ENCODE peak calls at places on chromosomes 16 and 17, in ten cellular contexts. One of them, this sample, is unnamed.

GRCh38 chr16:67571464-67571863 is 9.1 kb downstream of the CTCF start:
- DNase-seq in vagina: no peak
- DNase-seq in body of pancreas: no peak
- DNase-seq in suprapubic skin: no peak
- DNase-seq in breast epithelium: no peak
- DNase-seq in HCT116: no peak
- DNase-seq in A549: no peak
- DNase-seq in tibial artery: no peak
- DNase-seq in mucosa of descending colon: no peak
- DNase-seq in left ventricle myocardium inferior: no peak
- DNase-seq in this sample: no peak

GRCh38 chr17:82486186-82487084 is 27.9 kb downstream of the NARF start:
- DNase-seq in vagina: no peak
- DNase-seq in body of pancreas: no peak
- DNase-seq in suprapubic skin: no peak
- DNase-seq in breast epithelium: no peak
- DNase-seq in HCT116: no peak
- DNase-seq in A549: no peak
- DNase-seq in tibial artery: no peak
- DNase-seq in mucosa of descending colon: peak; percentile 59
- DNase-seq in left ventricle myocardium inferior: no peak
- DNase-seq in this sample: no peak

GRCh38 chr17:77460514-77461046 is 319.8 kb downstream of the SEC14L1 start:
- DNase-seq in vagina: no peak
- DNase-seq in body of pancreas: no peak
- DNase-seq in suprapubic skin: no peak
- DNase-seq in breast epithelium: no peak
- DNase-seq in HCT116: no peak
- DNase-seq in A549: no peak
- DNase-seq in tibial artery: no peak
- DNase-seq in mucosa of descending colon: no peak
- DNase-seq in left ventricle myocardium inferior: no peak
- DNase-seq in this sample: no peak

GRCh38 chr16:66534376-66534799 is 15.5 kb downstream of the TK2 start:
- DNase-seq in vagina: no peak
- DNase-seq in body of pancreas: no peak
- DNase-seq in suprapubic skin: no peak
- DNase-seq in breast epithelium: no peak
- DNase-seq in HCT116: no peak
- DNase-seq in A549: no peak
- DNase-seq in tibial artery: no peak
- DNase-seq in mucosa of descending colon: no peak
- DNase-seq in left ventricle myocardium inferior: no peak
- DNase-seq in this sample: no peak

GRCh38 chr16:1102921-1103648 is 7.0 kb upstream of the C1QTNF8 start:
- DNase-seq in vagina: no peak
- DNase-seq in body of pancreas: peak; percentile 52
- DNase-seq in suprapubic skin: no peak
- DNase-seq in breast epithelium: no peak
- DNase-seq in HCT116: no peak
- DNase-seq in A549: no peak
- DNase-seq in tibial artery: no peak
- DNase-seq in mucosa of descending colon: peak; percentile 78
- DNase-seq in left ventricle myocardium inferior: peak; percentile 60
- DNase-seq in this sample: peak; percentile 37

GRCh38 chr17:81980122-81980521 is 2.7 kb downstream of the ASPSCR1 start:
- DNase-seq in vagina: no peak
- DNase-seq in body of pancreas: no peak
- DNase-seq in suprapubic skin: no peak
- DNase-seq in breast epithelium: no peak
- DNase-seq in HCT116: no peak
- DNase-seq in A549: no peak
- DNase-seq in tibial artery: no peak
- DNase-seq in mucosa of descending colon: no peak
- DNase-seq in left ventricle myocardium inferior: no peak
- DNase-seq in this sample: no peak

GRCh38 chr16:53937068-53937614 is 233.2 kb downstream of the FTO start:
- DNase-seq in vagina: no peak
- DNase-seq in body of pancreas: no peak
- DNase-seq in suprapubic skin: no peak
- DNase-seq in breast epithelium: no peak
- DNase-seq in HCT116: no peak
- DNase-seq in A549: no peak
- DNase-seq in tibial artery: no peak
- DNase-seq in mucosa of descending colon: no peak
- DNase-seq in left ventricle myocardium inferior: no peak
- DNase-seq in this sample: peak; percentile 21

GRCh38 chr16:57060323-57061083 is 31.9 kb upstream of the CPNE2 start:
- DNase-seq in vagina: no peak
- DNase-seq in body of pancreas: no peak
- DNase-seq in suprapubic skin: no peak
- DNase-seq in breast epithelium: no peak
- DNase-seq in HCT116: no peak
- DNase-seq in A549: no peak
- DNase-seq in tibial artery: no peak
- DNase-seq in mucosa of descending colon: no peak
- DNase-seq in left ventricle myocardium inferior: no peak
- DNase-seq in this sample: no peak

GRCh38 chr16:86557587-86557986 is 2.6 kb upstream of the MTHFSD start:
- DNase-seq in vagina: no peak
- DNase-seq in body of pancreas: no peak
- DNase-seq in suprapubic skin: no peak
- DNase-seq in breast epithelium: no peak
- DNase-seq in HCT116: no peak
- DNase-seq in A549: no peak
- DNase-seq in tibial artery: no peak
- DNase-seq in mucosa of descending colon: no peak
- DNase-seq in left ventricle myocardium inferior: no peak
- DNase-seq in this sample: no peak

GRCh38 chr16:86558355-86559193 is 3.5 kb upstream of the MTHFSD start:
- DNase-seq in vagina: no peak
- DNase-seq in body of pancreas: no peak
- DNase-seq in suprapubic skin: no peak
- DNase-seq in breast epithelium: no peak
- DNase-seq in HCT116: no peak
- DNase-seq in A549: no peak
- DNase-seq in tibial artery: no peak
- DNase-seq in mucosa of descending colon: no peak
- DNase-seq in left ventricle myocardium inferior: no peak
- DNase-seq in this sample: no peak

GRCh38 chr16:86554917-86555762 is at the start of gene MTHFSD:
- DNase-seq in vagina: no peak
- DNase-seq in body of pancreas: peak; percentile 91
- DNase-seq in suprapubic skin: peak; percentile 95
- DNase-seq in breast epithelium: peak; percentile 90
- DNase-seq in HCT116: peak; percentile 88
- DNase-seq in A549: peak; percentile 92
- DNase-seq in tibial artery: peak; percentile 89
- DNase-seq in mucosa of descending colon: peak; percentile 94
- DNase-seq in left ventricle myocardium inferior: peak; percentile 92
- DNase-seq in this sample: peak; percentile 94

GRCh38 chr16:86555763-86556130 is 712 bp upstream of the MTHFSD start:
- DNase-seq in vagina: no peak
- DNase-seq in body of pancreas: no peak
- DNase-seq in suprapubic skin: no peak
- DNase-seq in breast epithelium: no peak
- DNase-seq in HCT116: no peak
- DNase-seq in A549: no peak
- DNase-seq in tibial artery: no peak
- DNase-seq in mucosa of descending colon: no peak
- DNase-seq in left ventricle myocardium inferior: no peak
- DNase-seq in this sample: no peak

GRCh38 chr16:86556576-86556975 is 1.5 kb upstream of the MTHFSD start:
- DNase-seq in vagina: no peak
- DNase-seq in body of pancreas: no peak
- DNase-seq in suprapubic skin: no peak
- DNase-seq in breast epithelium: no peak
- DNase-seq in HCT116: no peak
- DNase-seq in A549: no peak
- DNase-seq in tibial artery: no peak
- DNase-seq in mucosa of descending colon: no peak
- DNase-seq in left ventricle myocardium inferior: no peak
- DNase-seq in this sample: no peak
- H3K4me3 ChIP-seq in vagina: no peak overlapping the region
- H3K4me3 ChIP-seq in body of pancreas: no peak overlapping the region
- H3K4me3 ChIP-seq in suprapubic skin: no peak overlapping the region
- H3K4me3 ChIP-seq in breast epithelium: no peak overlapping the region
- H3K4me3 ChIP-seq in HCT116: no peak overlapping the region
- H3K4me3 ChIP-seq in A549: no peak overlapping the region
- H3K4me3 ChIP-seq in tibial artery: no peak overlapping the region
- H3K4me3 ChIP-seq in mucosa of descending colon: no peak overlapping the region
- H3K4me3 ChIP-seq in left ventricle myocardium inferior: no peak overlapping the region
- H3K4me3 ChIP-seq in this sample: no peak overlapping the region

DNA sequence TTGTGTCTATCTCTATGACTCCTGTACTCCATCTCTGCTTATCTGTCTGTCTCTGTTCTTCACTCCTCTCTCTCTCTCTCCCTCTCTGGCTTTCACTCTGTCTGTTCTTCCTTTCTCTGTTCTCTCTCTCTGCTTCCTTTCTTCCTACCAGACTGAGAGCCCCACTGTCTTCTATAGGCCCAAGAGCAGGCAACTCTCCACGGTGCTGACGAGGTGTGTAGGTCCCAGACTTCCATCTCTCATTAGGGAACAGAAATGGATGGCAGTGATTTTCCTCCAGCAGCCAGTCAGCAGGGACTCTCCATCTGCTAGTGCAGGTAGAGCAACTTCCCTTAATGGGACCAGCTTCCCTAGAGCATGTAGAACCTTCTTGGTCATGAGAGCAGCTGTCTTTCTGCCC is 47.6 kb upstream of the NLRP1 start:
- DNase-seq in vagina: no peak
- DNase-seq in body of pancreas: no peak
- DNase-seq in suprapubic skin: no peak
- DNase-seq in breast epithelium: no peak
- DNase-seq in HCT116: no peak
- DNase-seq in A549: no peak
- DNase-seq in tibial artery: no peak
- DNase-seq in mucosa of descending colon: no peak
- DNase-seq in left ventricle myocardium inferior: no peak
- DNase-seq in this sample: no peak
- H3K4me1 ChIP-seq in vagina: no peaks in the 10 kb centered on the region
- H3K4me1 ChIP-seq in body of pancreas: no peaks in the 10 kb centered on the region
- H3K4me1 ChIP-seq in suprapubic skin: no peaks in the 10 kb centered on the region
- H3K4me1 ChIP-seq in breast epithelium: no peaks in the 10 kb centered on the region
- H3K4me1 ChIP-seq in HCT116: no peaks in the 10 kb centered on the region
- H3K4me1 ChIP-seq in A549: no peaks in the 10 kb centered on the region
- H3K4me1 ChIP-seq in tibial artery: no peaks in the 10 kb centered on the region
- H3K4me1 ChIP-seq in mucosa of descending colon: no peaks in the 10 kb centered on the region
- H3K4me1 ChIP-seq in left ventricle myocardium inferior: no peaks in the 10 kb centered on the region
- H3K4me1 ChIP-seq in this sample: no peaks in the 10 kb centered on the region

GRCh38 chr17:45020354-45021138 is 30.9 kb downstream of the DCAKD start:
- DNase-seq in vagina: no peak
- DNase-seq in body of pancreas: peak; percentile 54
- DNase-seq in suprapubic skin: no peak
- DNase-seq in breast epithelium: peak; percentile 49
- DNase-seq in HCT116: no peak
- DNase-seq in A549: no peak
- DNase-seq in tibial artery: peak; percentile 43
- DNase-seq in mucosa of descending colon: peak; percentile 48
- DNase-seq in left ventricle myocardium inferior: no peak
- DNase-seq in this sample: no peak

GRCh38 chr17:45016237-45016636 is 35.2 kb downstream of the DCAKD start:
- DNase-seq in vagina: no peak
- DNase-seq in body of pancreas: no peak
- DNase-seq in suprapubic skin: no peak
- DNase-seq in breast epithelium: no peak
- DNase-seq in HCT116: no peak
- DNase-seq in A549: no peak
- DNase-seq in tibial artery: no peak
- DNase-seq in mucosa of descending colon: no peak
- DNase-seq in left ventricle myocardium inferior: no peak
- DNase-seq in this sample: no peak

GRCh38 chr17:45019177-45019711 is 32.2 kb downstream of the DCAKD start:
- DNase-seq in vagina: no peak
- DNase-seq in body of pancreas: peak; percentile 42
- DNase-seq in suprapubic skin: no peak
- DNase-seq in breast epithelium: no peak
- DNase-seq in HCT116: no peak
- DNase-seq in A549: peak; percentile 45
- DNase-seq in tibial artery: no peak
- DNase-seq in mucosa of descending colon: peak; percentile 50
- DNase-seq in left ventricle myocardium inferior: peak; percentile 60
- DNase-seq in this sample: peak; percentile 60

GRCh38 chr17:45016823-45017222 is 34.6 kb downstream of the DCAKD start:
- DNase-seq in vagina: no peak
- DNase-seq in body of pancreas: peak; percentile 24
- DNase-seq in suprapubic skin: no peak
- DNase-seq in breast epithelium: no peak
- DNase-seq in HCT116: no peak
- DNase-seq in A549: peak; percentile 50
- DNase-seq in tibial artery: no peak
- DNase-seq in mucosa of descending colon: no peak
- DNase-seq in left ventricle myocardium inferior: no peak
- DNase-seq in this sample: no peak

DNA sequence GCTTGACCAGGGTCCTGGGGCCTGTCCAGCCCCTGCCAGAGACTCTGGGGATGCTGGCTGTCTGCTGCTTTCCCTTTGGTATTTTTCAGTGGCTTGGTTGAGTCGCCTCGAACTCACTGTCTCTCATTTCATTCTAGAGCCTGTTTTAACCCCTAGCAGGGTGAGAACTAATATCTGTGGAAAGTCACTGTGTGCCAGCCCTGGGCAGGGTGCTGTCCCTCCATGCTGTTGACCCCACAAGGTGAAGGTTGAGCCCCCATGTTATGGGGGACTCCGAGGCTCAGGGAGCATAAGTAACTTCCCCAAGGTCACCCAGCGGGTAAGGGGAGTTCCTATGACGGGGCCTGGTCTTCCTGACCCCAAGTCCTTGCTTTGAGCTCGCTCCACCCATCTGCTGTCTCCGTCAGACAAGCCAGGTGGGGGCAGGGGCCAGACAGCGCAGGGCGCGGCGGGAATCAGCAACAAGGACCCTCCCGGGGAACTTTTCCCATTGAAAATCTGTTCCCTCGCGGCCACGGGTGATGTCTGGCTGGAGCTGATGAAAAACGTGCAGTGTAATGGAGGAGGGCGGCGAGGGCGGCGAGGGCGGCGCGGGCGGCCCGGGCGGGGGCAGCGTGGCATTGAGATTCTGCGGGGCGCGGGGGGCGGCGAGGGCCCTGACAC is 32.8 kb downstream of the DCAKD start:
- DNase-seq in vagina: no peak
- DNase-seq in body of pancreas: peak; percentile 25
- DNase-seq in suprapubic skin: no peak
- DNase-seq in breast epithelium: no peak
- DNase-seq in HCT116: no peak
- DNase-seq in A549: no peak
- DNase-seq in tibial artery: no peak
- DNase-seq in mucosa of descending colon: no peak
- DNase-seq in left ventricle myocardium inferior: peak; percentile 37
- DNase-seq in this sample: peak; percentile 70
- H3K4me3 ChIP-seq in vagina: peak overlapping the region; percentile 56
- H3K4me3 ChIP-seq in body of pancreas: no peak overlapping the region
- H3K4me3 ChIP-seq in suprapubic skin: peak overlapping the region; percentile 62
- H3K4me3 ChIP-seq in breast epithelium: peak overlapping the region; percentile 45
- H3K4me3 ChIP-seq in HCT116: peak overlapping the region; percentile 30
- H3K4me3 ChIP-seq in A549: peak overlapping the region; percentile 47
- H3K4me3 ChIP-seq in tibial artery: peak overlapping the region; percentile 53
- H3K4me3 ChIP-seq in mucosa of descending colon: no peak overlapping the region
- H3K4me3 ChIP-seq in left ventricle myocardium inferior: peak overlapping the region; percentile 70
- H3K4me3 ChIP-seq in this sample: peak overlapping the region; percentile 31

DNA sequence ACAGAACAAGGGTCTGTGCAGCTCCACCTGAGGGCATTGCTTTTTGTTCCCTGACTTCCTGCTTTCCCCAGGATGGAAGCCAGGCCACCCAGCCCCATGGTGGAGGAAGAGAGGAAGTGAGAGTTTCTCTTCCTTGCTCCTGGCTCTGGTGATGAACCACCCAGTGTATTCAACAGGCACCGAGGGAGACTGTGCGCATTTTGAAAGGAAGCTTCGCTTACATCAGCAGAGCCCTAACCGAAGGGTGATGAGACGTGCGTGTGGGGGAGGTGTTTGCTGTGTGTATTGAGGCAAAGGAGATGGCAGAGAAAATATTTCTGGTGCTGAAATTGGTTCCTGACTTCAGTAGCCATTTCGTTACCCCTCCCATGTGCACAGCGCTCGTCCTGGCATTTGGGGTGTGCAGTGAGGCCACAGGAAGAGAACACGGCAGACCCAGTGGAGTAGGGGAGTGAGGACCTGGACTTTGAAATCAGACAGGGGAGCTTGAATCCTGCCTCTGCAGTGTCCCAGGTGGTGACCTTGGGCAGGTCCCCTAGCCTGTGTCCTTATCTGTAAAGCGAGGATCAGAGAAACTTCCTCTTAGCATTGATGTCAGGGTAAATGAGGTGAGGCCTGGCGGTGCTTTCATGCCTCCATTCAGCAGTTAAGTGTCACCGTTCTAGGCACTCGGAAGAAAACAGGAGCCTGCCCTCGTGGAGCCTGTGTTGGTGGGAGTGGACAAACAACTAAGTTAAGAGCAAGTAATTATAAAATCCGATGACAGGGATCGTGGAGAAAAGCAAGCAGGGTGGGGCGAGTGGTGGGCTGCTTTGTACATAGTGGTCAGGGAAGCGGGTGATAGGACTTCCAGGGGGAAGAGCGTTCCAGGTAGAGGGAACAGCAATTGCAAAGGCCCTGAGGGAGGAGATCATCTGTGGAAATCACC is 7.4 kb downstream of the CMIP start:
- DNase-seq in vagina: no peak
- DNase-seq in body of pancreas: peak; percentile 71
- DNase-seq in suprapubic skin: no peak
- DNase-seq in breast epithelium: no peak
- DNase-seq in HCT116: no peak
- DNase-seq in A549: no peak
- DNase-seq in tibial artery: peak; percentile 63
- DNase-seq in mucosa of descending colon: peak; percentile 79
- DNase-seq in left ventricle myocardium inferior: no peak
- DNase-seq in this sample: no peak
- H3K4me1 ChIP-seq in vagina: peaks cover 80% of the 10 kb centered on the region
- H3K4me1 ChIP-seq in body of pancreas: peaks cover 70% of the 10 kb centered on the region
- H3K4me1 ChIP-seq in suprapubic skin: peaks cover 60% of the 10 kb centered on the region
- H3K4me1 ChIP-seq in breast epithelium: no peaks in the 10 kb centered on the region
- H3K4me1 ChIP-seq in HCT116: peaks cover 65% of the 10 kb centered on the region
- H3K4me1 ChIP-seq in A549: peaks cover 91% of the 10 kb centered on the region
- H3K4me1 ChIP-seq in tibial artery: no peaks in the 10 kb centered on the region
- H3K4me1 ChIP-seq in mucosa of descending colon: peaks cover 77% of the 10 kb centered on the region
- H3K4me1 ChIP-seq in left ventricle myocardium inferior: peaks cover 47% of the 10 kb centered on the region
- H3K4me1 ChIP-seq in this sample: peaks cover 34% of the 10 kb centered on the region

This sample was measured in HAP-1.